ENCODE peak calls at places on chromosomes 1 and 21, in nine cellular contexts. B is astrocyte; P is prostate gland; Y is IMR-90; N is body of pancreas; T is naive thymus-derived CD4-positive, alpha-beta T cell; Q is hepatocyte; E is trophoblast cell; V is neuronal stem cell. K is an unnamed sample. For H3K4me1 and H3K36me3, the result is how much of the 10 kb centered on the place peaks cover.

GRCh38 chr1:53413175-53414001 is 45.8 kb upstream of the DMRTB1 start:
- DNase-seq in B (peak), P (no peak), Y (peak), N (no peak), T (no peak), Q (peak), E (no peak), V (no peak), K (no peak)

GRCh38 chr1:117857434-117857833 is 72.0 kb downstream of the GDAP2 start:
- DNase-seq in B (no peak), P (no peak), Y (peak), N (no peak), T (no peak), Q (peak), E (no peak), V (no peak), K (no peak)

GRCh38 chr21:38917045-38917774 is 111.5 kb downstream of the ETS2 start:
- DNase-seq in B (no peak), P (peak), Y (no peak), N (no peak), T (no peak), Q (no peak), E (no peak), V (no peak), K (no peak)

GRCh38 chr1:202235856-202236837 is 42.5 kb downstream of the LGR6 start:
- DNase-seq in B (peak), P (no peak), Y (peak), N (peak), T (peak), Q (peak), E (peak), V (peak), K (peak)

GRCh38 chr1:246659594-246660140 is 64.5 kb upstream of the SCCPDH start:
- DNase-seq in B (no peak), P (no peak), Y (no peak), N (no peak), T (no peak), Q (no peak), E (no peak), V (no peak), K (no peak)

GRCh38 chr1:160855181-160855981 is 7.3 kb downstream of the CD244 start:
- DNase-seq in B (no peak), P (no peak), Y (no peak), N (no peak), T (no peak), Q (no peak), E (no peak), V (no peak), K (no peak)

GRCh38 chr1:59146651-59147358 is 150.1 kb upstream of the FGGY start:
- DNase-seq in B (no peak), P (no peak), Y (peak), N (peak), T (no peak), Q (peak), E (no peak), V (peak), K (peak)

GRCh38 chr1:23936481-23937176 is 23.0 kb upstream of the PNRC2 start:
- DNase-seq in B (no peak), P (no peak), Y (no peak), N (no peak), T (no peak), Q (no peak), E (no peak), V (no peak), K (peak)

GRCh38 chr1:209249785-209250441 is 333.6 kb upstream of the CAMK1G start:
- DNase-seq in B (no peak), P (no peak), Y (no peak), N (no peak), T (no peak), Q (no peak), E (no peak), V (no peak), K (no peak)

GRCh38 chr1:176857632-176858031 is 306.9 kb downstream of the ASTN1 start:
- DNase-seq in B (no peak), P (no peak), Y (no peak), N (no peak), T (no peak), Q (no peak), E (no peak), V (no peak), K (no peak)

GRCh38 chr1:184533049-184533448 is 146.2 kb downstream of the C1orf21 start:
- DNase-seq in B (no peak), P (no peak), Y (no peak), N (no peak), T (no peak), Q (no peak), E (no peak), V (no peak), K (no peak)

GRCh38 chr1:41532206-41532975 is 47.9 kb upstream of the EDN2 start:
- DNase-seq in B (no peak), P (no peak), Y (no peak), N (no peak), T (no peak), Q (no peak), E (no peak), V (no peak), K (no peak)

GRCh38 chr1:63856924-63857323 is 83.1 kb downstream of the ROR1 start:
- DNase-seq in B (no peak), P (no peak), Y (no peak), N (no peak), T (no peak), Q (no peak), E (no peak), V (no peak), K (no peak)

GRCh38 chr1:223824287-223824686 is 21.5 kb downstream of the TP53BP2 start:
- DNase-seq in B (no peak), P (no peak), Y (no peak), N (no peak), T (no peak), Q (no peak), E (no peak), V (no peak), K (no peak)

GRCh38 chr1:27356628-27357280 is 10.0 kb downstream of the MAP3K6 start:
- DNase-seq in B (no peak), P (peak), Y (no peak), N (no peak), T (peak), Q (no peak), E (no peak), V (no peak), K (no peak)

GRCh38 chr1:21255284-21255942 is 34.9 kb downstream of the ECE1 start:
- DNase-seq in B (peak), P (peak), Y (peak), N (peak), T (peak), Q (peak), E (peak), V (peak), K (peak)

GRCh38 chr1:12051361-12051760 is 11.7 kb upstream of the TNFRSF8 start:
- DNase-seq in B (no peak), P (no peak), Y (no peak), N (no peak), T (no peak), Q (no peak), E (no peak), V (no peak), K (no peak)

GRCh38 chr1:220528049-220528678 is at the start of gene MARK1:
- DNase-seq in B (peak), P (peak), Y (no peak), N (peak), T (no peak), Q (peak), E (peak), V (peak), K (peak)

GRCh38 chr1:10975567-10976326 is 36.7 kb upstream of the TARDBP start:
- DNase-seq in B (peak), P (peak), Y (peak), N (peak), T (no peak), Q (peak), E (no peak), V (no peak), K (no peak)

GRCh38 chr21:41425954-41426655 is at the start of gene MX1:
- DNase-seq in B (peak), P (peak), Y (peak), N (peak), T (peak), Q (peak), E (peak), V (no peak), K (no peak)

GRCh38 chr1:10398278-10398733 is 558 bp upstream of the PGD start:
- DNase-seq in B (no peak), P (no peak), Y (no peak), N (no peak), T (no peak), Q (no peak), E (no peak), V (no peak), K (no peak)

GRCh38 chr1:97745912-97746311 is 174.9 kb downstream of the DPYD start:
- DNase-seq in B (peak), P (no peak), Y (peak), N (no peak), T (no peak), Q (no peak), E (no peak), V (no peak), K (no peak)

GRCh38 chr1:42157667-42158066 is 4.5 kb downstream of the GUCA2B start:
- DNase-seq in B (no peak), P (no peak), Y (no peak), N (no peak), T (no peak), Q (no peak), E (no peak), V (no peak), K (no peak)

GRCh38 chr21:33976980-33977720 is 61.5 kb upstream of the ATP5PO start:
- DNase-seq in B (no peak), P (no peak), Y (no peak), N (no peak), T (no peak), Q (no peak), E (peak), V (no peak), K (no peak)

GRCh38 chr1:34262454-34262853 is 85.7 kb downstream of the C1orf94 start:
- DNase-seq in B (no peak), P (no peak), Y (no peak), N (no peak), T (no peak), Q (no peak), E (no peak), V (no peak), K (no peak)

GRCh38 chr1:209882286-209882685 is 54.5 kb downstream of the UTP25 start:
- DNase-seq in B (no peak), P (no peak), Y (no peak), N (no peak), T (no peak), Q (no peak), E (no peak), V (no peak), K (no peak)

GRCh38 chr1:54403808-54404261 is 2.4 kb downstream of the SSBP3 start:
- DNase-seq in B (peak), P (no peak), Y (peak), N (no peak), T (no peak), Q (no peak), E (no peak), V (no peak), K (peak)

GRCh38 chr1:178168535-178168934 is 74.6 kb downstream of the RASAL2 start:
- DNase-seq in B (peak), P (no peak), Y (peak), N (no peak), T (no peak), Q (peak), E (no peak), V (no peak), K (no peak)

GRCh38 chr1:145953861-145954260 is 4.0 kb downstream of the LIX1L start:
- DNase-seq in B (no peak), P (no peak), Y (no peak), N (no peak), T (no peak), Q (no peak), E (no peak), V (no peak), K (no peak)

GRCh38 chr1:45682942-45683341 is 3.4 kb downstream of the GPBP1L1 start:
- DNase-seq in B (no peak), P (no peak), Y (no peak), N (no peak), T (no peak), Q (no peak), E (no peak), V (no peak), K (no peak)

GRCh38 chr1:45677751-45678245 is 8.5 kb downstream of the GPBP1L1 start:
- DNase-seq in B (peak), P (no peak), Y (no peak), N (no peak), T (no peak), Q (no peak), E (no peak), V (no peak), K (no peak)

GRCh38 chr1:45678489-45678888 is 7.8 kb downstream of the GPBP1L1 start:
- DNase-seq in B (no peak), P (no peak), Y (no peak), N (no peak), T (no peak), Q (no peak), E (no peak), V (no peak), K (peak)

GRCh38 chr1:45674478-45674877 is 11.9 kb downstream of the GPBP1L1 start:
- DNase-seq in B (no peak), P (no peak), Y (no peak), N (no peak), T (no peak), Q (no peak), E (no peak), V (no peak), K (no peak)

DNA sequence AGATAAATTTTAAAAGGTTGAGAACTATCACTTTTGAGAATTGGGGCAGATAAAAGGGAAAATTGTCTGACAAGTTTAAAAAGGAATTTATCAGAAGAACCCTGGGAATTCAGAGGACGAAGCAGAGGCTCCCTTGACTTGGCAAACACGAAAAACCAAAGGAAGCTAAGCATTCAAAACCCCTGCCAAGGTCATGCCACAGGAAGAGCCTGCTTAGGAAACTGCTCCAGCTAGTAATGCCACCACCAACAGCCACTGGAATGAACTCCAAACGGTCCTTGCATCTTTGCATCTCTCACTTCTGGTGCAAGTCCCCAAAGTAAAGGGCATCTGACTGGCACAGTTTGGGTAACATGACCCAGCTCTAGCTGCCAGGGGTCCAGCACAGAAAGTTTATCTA is 7.2 kb downstream of the GPBP1L1 start:
- DNase-seq in B (peak), P (no peak), Y (peak), N (no peak), T (no peak), Q (no peak), E (no peak), V (no peak), K (no peak)
- H3K4me1 ChIP-seq in B (under half), P (under half), Y (under half), N (half or more), T (under half), Q (half or more), E (under half), V (under half), K (under half)

DNA sequence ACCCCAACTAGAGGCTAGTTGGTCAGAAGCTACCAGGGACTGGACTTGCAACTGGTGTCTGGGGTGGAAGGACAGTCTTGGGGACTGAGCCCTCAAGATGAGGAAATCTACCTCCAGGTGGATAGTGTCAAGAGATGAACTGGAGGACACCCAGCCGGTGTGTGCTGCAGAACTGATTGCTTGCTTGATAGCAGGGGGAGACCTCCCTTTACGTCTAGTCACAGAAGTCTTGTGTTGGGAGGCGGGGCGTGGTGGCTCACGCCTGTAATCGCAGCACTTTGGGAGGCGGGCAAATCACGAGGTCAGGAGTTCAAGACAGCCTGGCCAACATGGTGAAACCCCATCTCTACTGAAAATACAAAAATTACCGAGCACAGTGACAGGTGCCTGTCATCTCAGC is 4.9 kb downstream of the RCC2 start:
- DNase-seq in B (no peak), P (no peak), Y (no peak), N (no peak), T (no peak), Q (no peak), E (no peak), V (no peak), K (no peak)
- H3K36me3 ChIP-seq in B (under half), P (under half), Y (under half), N (under half), T (under half), Q (under half), E (under half), V (under half), K (half or more)

DNA sequence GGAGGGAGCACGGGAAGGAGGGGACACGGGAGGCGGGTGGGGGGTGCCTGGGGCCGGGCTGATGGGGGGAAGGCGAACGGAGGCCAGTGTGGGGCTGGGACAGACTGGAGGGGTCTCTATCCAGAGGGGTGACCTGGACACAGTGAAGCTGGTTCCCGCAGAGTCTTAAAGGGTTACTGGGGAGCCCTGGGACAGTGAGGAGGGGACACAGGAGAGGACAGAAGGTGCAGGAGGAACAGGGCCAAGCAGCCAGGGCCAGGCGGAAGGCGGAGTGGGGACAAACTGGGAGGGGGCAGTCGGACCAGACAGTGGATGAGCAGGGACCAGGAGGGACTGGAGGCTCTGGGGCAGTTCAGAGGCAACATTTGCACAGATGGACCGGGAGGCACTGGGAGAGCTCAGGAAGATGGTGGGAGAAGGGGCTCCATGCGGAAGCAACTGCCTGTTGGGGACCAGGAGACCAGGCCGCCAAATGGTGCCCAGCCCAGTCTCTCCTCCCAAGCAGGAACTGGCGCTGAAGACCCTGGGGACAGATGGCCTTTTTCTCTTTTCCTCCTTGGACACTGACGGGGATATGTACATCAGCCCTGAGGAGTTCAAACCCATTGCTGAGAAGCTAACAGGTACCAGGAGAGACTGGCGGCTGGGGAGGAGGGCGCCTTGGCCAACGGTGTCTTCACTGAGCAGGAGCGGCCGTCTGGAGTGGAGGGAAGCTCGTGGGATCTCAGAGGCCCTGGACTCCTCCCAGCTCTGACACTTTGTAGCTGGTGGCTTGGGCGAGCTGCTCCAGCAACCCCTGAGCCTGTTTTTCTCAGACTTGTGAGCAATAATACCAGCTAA is 765 bp downstream of the SELENON start:
- DNase-seq in B (no peak), P (no peak), Y (no peak), N (no peak), T (no peak), Q (no peak), E (no peak), V (no peak), K (no peak)
- H3K4me3 ChIP-seq in B (peak), P (peak), Y (peak), N (peak), T (peak), Q (peak), E (peak), V (peak), K (peak)

GRCh38 chr1:204287466-204287881 is 72.3 kb downstream of the PLEKHA6 start:
- DNase-seq in B (no peak), P (no peak), Y (no peak), N (no peak), T (no peak), Q (no peak), E (no peak), V (no peak), K (no peak)

GRCh38 chr1:204289280-204289679 is 70.4 kb downstream of the PLEKHA6 start:
- DNase-seq in B (no peak), P (no peak), Y (no peak), N (no peak), T (no peak), Q (no peak), E (no peak), V (no peak), K (no peak)

GRCh38 chr1:204286841-204287387 is 72.8 kb downstream of the PLEKHA6 start:
- DNase-seq in B (no peak), P (peak), Y (no peak), N (peak), T (no peak), Q (peak), E (peak), V (no peak), K (no peak)

GRCh38 chr1:204286323-204286714 is 72.5 kb upstream of the GOLT1A start:
- DNase-seq in B (no peak), P (no peak), Y (no peak), N (no peak), T (no peak), Q (no peak), E (no peak), V (no peak), K (no peak)

DNA sequence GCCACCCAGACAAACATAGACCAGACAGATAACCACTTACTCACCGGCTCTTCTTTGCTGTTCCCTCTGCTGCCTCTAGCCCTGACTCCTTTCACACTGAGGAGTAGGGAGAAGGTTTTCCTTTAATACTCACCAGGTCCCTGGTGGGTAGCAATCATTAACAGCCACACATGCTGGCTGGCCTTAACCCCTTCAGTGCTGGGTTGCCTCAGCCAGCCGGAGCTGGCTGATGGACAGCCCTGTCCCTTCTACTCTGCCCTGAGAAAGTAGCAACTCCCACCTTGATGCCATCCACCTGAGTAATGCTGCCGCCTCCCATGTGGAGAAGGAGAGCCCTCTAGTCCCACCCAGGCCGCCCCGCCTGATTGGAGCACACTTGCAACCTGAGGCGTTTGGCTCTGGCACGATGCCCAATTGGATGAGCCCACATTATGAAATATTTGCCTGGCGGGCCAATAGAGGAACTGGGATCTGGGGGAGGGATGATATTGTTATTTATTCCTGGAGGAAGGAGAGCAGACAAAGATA is 71.6 kb downstream of the PLEKHA6 start:
- DNase-seq in B (no peak), P (peak), Y (no peak), N (peak), T (no peak), Q (peak), E (no peak), V (no peak), K (no peak)
- H3K4me1 ChIP-seq in B (under half), P (under half), Y (under half), N (half or more), T (under half), Q (under half), E (under half), V (under half), K (under half)

GRCh38 chr1:8357329-8358101 is 39.6 kb downstream of the SLC45A1 start:
- DNase-seq in B (no peak), P (no peak), Y (no peak), N (no peak), T (no peak), Q (no peak), E (no peak), V (no peak), K (no peak)
- H3K36me3 ChIP-seq in B (under half), P (half or more), Y (half or more), N (half or more), T (half or more), Q (under half), E (half or more), V (half or more), K (under half)

DNA sequence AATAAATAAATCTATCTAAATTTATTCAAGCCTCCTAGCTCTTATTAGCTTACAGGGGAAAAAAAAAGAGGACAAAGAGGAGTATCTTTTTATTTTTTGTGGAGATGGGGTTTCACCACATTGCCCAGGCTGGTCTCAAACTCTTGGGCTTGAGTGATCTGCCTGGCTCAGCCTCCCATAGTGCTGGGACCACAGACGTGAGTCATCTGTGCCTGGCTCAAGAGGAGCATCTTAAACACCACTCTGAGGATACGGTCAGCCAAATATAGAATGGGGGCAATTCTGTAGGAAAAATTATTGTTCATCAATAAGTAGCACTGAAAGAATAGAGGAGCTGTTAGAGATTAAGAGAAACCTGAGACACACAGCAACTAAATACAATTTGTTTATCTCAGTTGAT is 24.1 kb downstream of the SLC45A3 start:
- DNase-seq in B (no peak), P (no peak), Y (peak), N (no peak), T (no peak), Q (no peak), E (no peak), V (no peak), K (no peak)
- H3K4me3 ChIP-seq in B (no peak), P (no peak), Y (no peak), N (no peak), T (no peak), Q (no peak), E (no peak), V (no peak), K (no peak)

GRCh38 chr1:186689907-186690306 is 9.7 kb upstream of the PTGS2 start:
- DNase-seq in B (no peak), P (no peak), Y (no peak), N (no peak), T (no peak), Q (no peak), E (no peak), V (no peak), K (no peak)
- H3K4me1 ChIP-seq in B (under half), P (under half), Y (under half), N (under half), T (under half), Q (under half), E (under half), V (under half), K (under half)

K was measured in HAP-1.